ENCODE peak calls at places on chromosomes 16 and 17, in five cellular contexts. One of them, this sample, is unnamed.

GRCh38 chr17:63171428-63172205 is 205.6 kb downstream of the TANC2 start:
- DNase-seq in ascending aorta: no peak
- DNase-seq in brain microvascular endothelial cell: no peak
- DNase-seq in heart left ventricle: no peak
- DNase-seq in A549: no peak
- DNase-seq in this sample: no peak

GRCh38 chr16:67226295-67226803 is 581 bp upstream of the TMEM208 start:
- DNase-seq in ascending aorta: no peak
- DNase-seq in A549: no peak
- DNase-seq in brain microvascular endothelial cell: no peak
- DNase-seq in heart left ventricle: no peak
- DNase-seq in this sample: no peak

GRCh38 chr17:55731586-55732250 is 9.1 kb upstream of the TMEM100 start:
- DNase-seq in brain microvascular endothelial cell: no peak
- DNase-seq in ascending aorta: no peak
- DNase-seq in A549: no peak
- DNase-seq in heart left ventricle: peak; percentile 81
- DNase-seq in this sample: no peak

GRCh38 chr17:2090804-2091534 is 36.1 kb downstream of the HIC1 start:
- DNase-seq in A549: peak; percentile 51
- DNase-seq in brain microvascular endothelial cell: peak; percentile 94
- DNase-seq in heart left ventricle: peak; percentile 81
- DNase-seq in ascending aorta: no peak
- DNase-seq in this sample: no peak

GRCh38 chr16:85308585-85309540 is 196.6 kb upstream of the CIBAR2 start:
- DNase-seq in A549: no peak
- DNase-seq in heart left ventricle: no peak
- DNase-seq in brain microvascular endothelial cell: no peak
- DNase-seq in ascending aorta: no peak
- DNase-seq in this sample: no peak

GRCh38 chr16:67283039-67283825 is 3.9 kb downstream of the PLEKHG4 start:
- DNase-seq in brain microvascular endothelial cell: peak; percentile 26
- DNase-seq in heart left ventricle: no peak
- DNase-seq in A549: peak; percentile 50
- DNase-seq in ascending aorta: no peak
- DNase-seq in this sample: no peak

GRCh38 chr17:65198653-65199382 is 61.6 kb downstream of the RGS9 start:
- DNase-seq in brain microvascular endothelial cell: no peak
- DNase-seq in A549: peak; percentile 73
- DNase-seq in heart left ventricle: no peak
- DNase-seq in ascending aorta: no peak
- DNase-seq in this sample: no peak

GRCh38 chr16:84650062-84650991 is 2.0 kb downstream of the KLHL36 start:
- DNase-seq in A549: peak; percentile 38
- DNase-seq in ascending aorta: no peak
- DNase-seq in brain microvascular endothelial cell: peak; percentile 27
- DNase-seq in heart left ventricle: no peak
- DNase-seq in this sample: no peak

GRCh38 chr16:78396673-78397072 is 297.2 kb downstream of the WWOX start:
- DNase-seq in heart left ventricle: no peak
- DNase-seq in A549: no peak
- DNase-seq in brain microvascular endothelial cell: no peak
- DNase-seq in ascending aorta: no peak
- DNase-seq in this sample: no peak

GRCh38 chr16:48596326-48596725 is 13.7 kb downstream of the N4BP1 start:
- DNase-seq in heart left ventricle: no peak
- DNase-seq in ascending aorta: no peak
- DNase-seq in A549: no peak
- DNase-seq in brain microvascular endothelial cell: no peak
- DNase-seq in this sample: no peak

GRCh38 chr17:19409509-19409908 is 1.5 kb upstream of the RNF112 start:
- DNase-seq in brain microvascular endothelial cell: peak; percentile 60
- DNase-seq in ascending aorta: no peak
- DNase-seq in A549: no peak
- DNase-seq in heart left ventricle: no peak
- DNase-seq in this sample: no peak

GRCh38 chr17:50203589-50204345 is 2.3 kb upstream of the COL1A1 start:
- DNase-seq in ascending aorta: no peak
- DNase-seq in A549: no peak
- DNase-seq in brain microvascular endothelial cell: peak; percentile 75
- DNase-seq in heart left ventricle: no peak
- DNase-seq in this sample: no peak
- H3K4me3 ChIP-seq in ascending aorta: no peak overlapping the region
- H3K4me3 ChIP-seq in A549: no peak overlapping the region
- H3K4me3 ChIP-seq in brain microvascular endothelial cell: no peak overlapping the region
- H3K4me3 ChIP-seq in heart left ventricle: no peak overlapping the region
- H3K4me3 ChIP-seq in this sample: no peak overlapping the region

DNA sequence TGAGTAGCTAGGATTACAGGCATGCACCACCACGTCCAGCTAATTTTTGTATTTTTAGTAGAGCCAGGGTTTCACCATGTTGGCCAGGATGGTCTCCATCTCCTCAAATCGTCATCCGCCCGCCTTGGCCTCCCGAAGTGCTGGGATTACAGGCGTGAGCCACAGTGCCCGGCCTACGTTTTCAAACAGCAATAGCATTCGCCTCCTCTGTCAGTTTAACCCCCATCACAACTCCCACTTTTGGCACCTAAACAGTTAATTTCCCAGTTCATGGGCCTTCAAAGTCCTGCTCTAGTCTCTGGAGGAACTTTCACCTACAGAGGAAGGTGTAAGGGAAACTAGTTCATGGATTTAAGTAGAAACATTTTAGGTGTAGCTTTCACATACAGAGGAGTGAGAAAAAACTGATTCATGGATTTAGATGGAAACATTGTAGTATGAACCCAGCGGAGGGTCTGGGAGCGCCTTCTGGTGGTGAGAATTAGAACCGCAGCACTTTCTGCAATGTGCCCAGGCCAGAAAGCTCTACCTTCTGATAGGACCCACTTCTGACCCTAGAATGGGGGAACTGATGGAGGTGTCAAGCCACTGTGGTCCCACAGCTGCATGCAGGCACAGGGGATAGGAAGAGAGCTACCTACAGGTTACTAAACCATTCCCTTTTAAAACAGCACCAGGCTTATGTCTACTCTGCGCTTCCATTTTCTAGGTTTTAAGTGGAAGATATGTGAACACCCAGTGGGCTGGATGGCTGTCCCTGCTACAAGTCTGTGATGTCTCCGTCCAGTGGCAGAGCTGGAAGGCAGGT is 12.0 kb upstream of the MEOX1 start:
- DNase-seq in ascending aorta: no peak
- DNase-seq in brain microvascular endothelial cell: peak; percentile 68
- DNase-seq in heart left ventricle: peak; percentile 60
- DNase-seq in A549: peak; percentile 68
- DNase-seq in this sample: peak; percentile 68
- TF ChIP-seq CTCF in ascending aorta: peak; percentile 94
- TF ChIP-seq CTCF in brain microvascular endothelial cell: peak; percentile 96
- TF ChIP-seq CTCF in heart left ventricle: peak; percentile 96
- TF ChIP-seq CTCF in A549: peak; percentile 99
- TF ChIP-seq CTCF in this sample: peak; percentile 92

DNA sequence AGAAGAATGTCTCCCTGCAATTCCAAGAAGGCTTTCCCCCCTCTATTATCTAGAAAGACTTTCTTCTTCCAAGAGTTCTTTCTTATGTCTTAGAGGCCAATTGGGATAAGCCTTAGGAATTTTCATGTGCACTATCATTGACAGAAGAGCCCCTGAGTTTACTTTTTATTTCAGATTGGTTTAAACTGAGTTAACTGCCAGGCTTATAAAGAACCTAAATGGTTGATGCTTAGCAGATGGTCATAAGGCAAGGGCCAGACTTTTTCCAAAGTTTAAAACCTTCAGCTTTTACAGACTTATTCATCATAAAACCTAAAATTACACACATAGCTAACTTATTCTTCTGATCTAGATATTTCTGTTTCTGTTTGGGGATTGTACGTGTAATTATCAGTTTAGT is 9.1 kb downstream of the CAPNS2 start:
- DNase-seq in ascending aorta: no peak
- DNase-seq in heart left ventricle: no peak
- DNase-seq in brain microvascular endothelial cell: no peak
- DNase-seq in A549: no peak
- DNase-seq in this sample: no peak
- H3K4me3 ChIP-seq in ascending aorta: no peak overlapping the region
- H3K4me3 ChIP-seq in heart left ventricle: no peak overlapping the region
- H3K4me3 ChIP-seq in brain microvascular endothelial cell: no peak overlapping the region
- H3K4me3 ChIP-seq in A549: no peak overlapping the region
- H3K4me3 ChIP-seq in this sample: no peak overlapping the region

GRCh38 chr16:57723170-57723569 is 12.4 kb upstream of the KATNB1 start:
- DNase-seq in ascending aorta: no peak
- DNase-seq in brain microvascular endothelial cell: no peak
- DNase-seq in heart left ventricle: no peak
- DNase-seq in A549: peak; percentile 63
- DNase-seq in this sample: no peak

GRCh38 chr16:57721356-57721755 is 14.2 kb upstream of the KATNB1 start:
- DNase-seq in brain microvascular endothelial cell: no peak
- DNase-seq in A549: no peak
- DNase-seq in heart left ventricle: no peak
- DNase-seq in ascending aorta: no peak
- DNase-seq in this sample: no peak

GRCh38 chr16:57720142-57720575 is 15.4 kb upstream of the KATNB1 start:
- DNase-seq in ascending aorta: no peak
- DNase-seq in A549: peak; percentile 75
- DNase-seq in heart left ventricle: peak; percentile 42
- DNase-seq in brain microvascular endothelial cell: peak; percentile 60
- DNase-seq in this sample: peak; percentile 43

GRCh38 chr16:57722651-57723050 is 12.9 kb upstream of the KATNB1 start:
- DNase-seq in heart left ventricle: no peak
- DNase-seq in ascending aorta: no peak
- DNase-seq in A549: no peak
- DNase-seq in brain microvascular endothelial cell: no peak
- DNase-seq in this sample: no peak

GRCh38 chr16:57721765-57722499 is 13.6 kb upstream of the KATNB1 start:
- DNase-seq in heart left ventricle: no peak
- DNase-seq in brain microvascular endothelial cell: no peak
- DNase-seq in ascending aorta: no peak
- DNase-seq in A549: no peak
- DNase-seq in this sample: no peak
- TF ChIP-seq CTCF in heart left ventricle: no peak
- TF ChIP-seq CTCF in brain microvascular endothelial cell: no peak
- TF ChIP-seq CTCF in ascending aorta: no peak
- TF ChIP-seq CTCF in A549: no peak
- TF ChIP-seq CTCF in this sample: no peak

DNA sequence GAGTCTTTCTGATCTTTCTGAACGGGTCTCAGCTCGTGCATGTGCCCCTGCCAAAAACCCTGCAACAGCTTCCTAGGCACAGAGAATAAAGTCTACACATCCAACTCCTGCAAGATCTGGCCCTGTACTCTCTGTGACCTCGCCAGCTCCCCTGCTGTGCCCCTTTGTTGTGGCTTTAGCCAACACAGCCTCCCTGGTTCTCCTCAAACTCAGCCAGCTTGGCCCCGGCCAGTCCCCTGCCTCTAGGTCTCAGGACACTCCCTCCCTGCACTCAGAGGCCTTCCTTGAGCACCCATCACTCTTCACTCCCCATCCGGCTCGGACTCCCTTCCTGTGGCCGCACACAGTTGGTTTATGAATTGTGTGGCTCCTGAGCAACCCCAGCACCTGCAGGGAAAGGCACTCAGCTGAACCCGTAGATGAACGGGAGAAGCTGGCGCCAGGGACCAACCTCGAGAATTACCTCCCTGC is 1.4 kb downstream of the CEP131 start:
- DNase-seq in A549: no peak
- DNase-seq in brain microvascular endothelial cell: no peak
- DNase-seq in heart left ventricle: no peak
- DNase-seq in ascending aorta: no peak
- DNase-seq in this sample: no peak
- H3K4me3 ChIP-seq in A549: no peak overlapping the region
- H3K4me3 ChIP-seq in brain microvascular endothelial cell: peak overlapping the region; percentile 76
- H3K4me3 ChIP-seq in heart left ventricle: peak overlapping the region; percentile 77
- H3K4me3 ChIP-seq in ascending aorta: peak overlapping the region; percentile 87
- H3K4me3 ChIP-seq in this sample: peak overlapping the region; percentile 86

DNA sequence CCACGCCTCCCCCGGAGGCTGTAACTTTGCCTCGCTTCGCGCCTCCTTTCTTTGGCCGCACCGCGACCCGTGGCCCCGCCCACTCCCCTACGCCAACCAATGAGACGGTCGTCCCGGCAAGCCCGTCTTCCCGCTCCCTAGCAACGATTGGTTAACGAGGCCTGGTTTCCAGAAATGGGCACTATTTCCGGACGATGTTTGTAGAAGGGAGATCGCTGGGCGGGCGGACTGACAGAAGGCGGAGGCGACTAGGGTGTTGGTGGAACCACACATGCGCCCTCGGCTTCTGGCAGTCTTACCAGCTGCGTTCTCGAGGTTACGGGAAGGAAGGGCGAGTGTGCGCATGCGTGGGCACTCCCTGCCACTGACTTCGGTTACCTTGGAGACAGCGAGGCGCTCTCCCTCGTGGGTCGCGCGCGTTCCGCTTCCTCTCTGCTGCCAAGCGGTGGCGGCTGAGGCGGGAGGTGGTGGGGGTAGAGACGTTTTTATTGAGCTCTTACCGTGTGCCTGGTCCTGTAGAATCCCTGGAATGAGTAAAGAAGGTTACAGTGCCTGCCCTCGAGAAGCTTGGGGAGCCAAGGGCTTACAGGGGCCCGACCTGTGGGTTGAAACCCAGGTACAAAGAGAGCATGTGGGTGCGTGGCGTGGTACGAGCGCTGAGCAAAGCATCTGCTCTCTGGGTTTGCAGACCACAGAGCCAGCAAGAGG is 447 bp upstream of the MAP3K14 start:
- DNase-seq in A549: peak; percentile 100
- DNase-seq in ascending aorta: peak; percentile 99
- DNase-seq in brain microvascular endothelial cell: peak; percentile 100
- DNase-seq in heart left ventricle: peak; percentile 100
- DNase-seq in this sample: peak; percentile 98
- TF ChIP-seq CTCF in A549: no peak
- TF ChIP-seq CTCF in ascending aorta: no peak
- TF ChIP-seq CTCF in brain microvascular endothelial cell: peak; percentile 11
- TF ChIP-seq CTCF in heart left ventricle: peak; percentile 19
- TF ChIP-seq CTCF in this sample: peak; percentile 34

DNA sequence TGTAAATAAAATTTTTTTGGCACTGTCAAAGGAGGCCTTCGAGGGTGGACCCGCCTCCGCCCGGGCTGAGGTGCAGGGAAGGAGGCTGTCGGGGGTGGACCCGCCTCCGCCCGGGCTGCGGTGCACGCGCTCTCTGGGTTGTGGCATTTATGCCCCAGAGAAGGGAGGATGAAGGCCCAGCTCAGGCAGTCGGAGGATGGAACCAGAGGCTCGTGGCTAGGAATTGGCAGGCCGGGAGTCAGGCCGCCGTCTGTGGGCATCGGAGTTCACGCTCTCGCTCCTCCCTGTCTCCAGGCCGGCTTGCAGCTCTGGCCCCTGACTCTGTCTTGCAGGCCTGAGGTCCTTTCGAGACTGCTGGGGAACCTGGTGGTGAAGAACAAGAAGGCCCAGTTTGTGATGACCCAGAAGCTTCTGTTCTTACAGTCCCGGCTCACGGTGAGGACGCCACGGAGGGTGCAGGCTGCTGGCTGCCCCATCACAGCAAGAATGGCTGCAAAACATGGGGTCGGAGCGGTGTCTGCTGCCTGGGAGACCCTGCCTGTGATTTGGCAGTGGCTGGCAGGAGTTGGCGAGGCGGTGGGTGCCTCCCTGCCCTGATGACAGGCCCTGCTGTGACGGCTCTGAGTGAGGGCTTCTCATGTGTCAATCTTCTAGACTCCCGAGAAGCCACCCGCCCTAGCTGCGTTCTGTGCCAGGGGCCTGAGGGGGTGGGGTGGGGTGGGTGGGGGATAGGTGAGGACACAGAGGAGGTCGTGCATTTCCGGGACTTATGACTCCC is 5.9 kb downstream of the TELO2 start:
- DNase-seq in A549: no peak
- DNase-seq in ascending aorta: no peak
- DNase-seq in brain microvascular endothelial cell: no peak
- DNase-seq in heart left ventricle: no peak
- DNase-seq in this sample: no peak
- H3K4me3 ChIP-seq in A549: no peak overlapping the region
- H3K4me3 ChIP-seq in ascending aorta: no peak overlapping the region
- H3K4me3 ChIP-seq in brain microvascular endothelial cell: no peak overlapping the region
- H3K4me3 ChIP-seq in heart left ventricle: no peak overlapping the region
- H3K4me3 ChIP-seq in this sample: no peak overlapping the region

GRCh38 chr17:7190276-7190917 is 11.2 kb upstream of the ASGR1 start:
- DNase-seq in heart left ventricle: no peak
- DNase-seq in A549: no peak
- DNase-seq in brain microvascular endothelial cell: no peak
- DNase-seq in ascending aorta: no peak
- DNase-seq in this sample: no peak
- TF ChIP-seq CTCF in heart left ventricle: no peak
- TF ChIP-seq CTCF in A549: no peak
- TF ChIP-seq CTCF in brain microvascular endothelial cell: no peak
- TF ChIP-seq CTCF in ascending aorta: no peak
- TF ChIP-seq CTCF in this sample: no peak